ENCODE peak calls at places on chromosome 5, in eight cellular contexts. V, J, K, I, H, B, W and R are unnamed samples.

GRCh38 chr5:112165897-112166737 is 253.0 kb downstream of the EPB41L4A start:
- DNase-seq in V (no peak), J (no peak), K (no peak), I (no peak), H (no peak), B (no peak), W (no peak), R (no peak)

GRCh38 chr5:167710444-167711025 is 580.9 kb upstream of the WWC1 start:
- DNase-seq in V (no peak), J (no peak), K (no peak), I (no peak), H (no peak), B (no peak), W (no peak), R (no peak)

GRCh38 chr5:35302544-35302943 is 72.3 kb upstream of the PRLR start:
- DNase-seq in V (no peak), J (no peak), K (no peak), I (no peak), H (no peak), B (no peak), W (no peak), R (no peak)

GRCh38 chr5:14522721-14523120 is 58.9 kb upstream of the OTULINL start:
- DNase-seq in V (no peak), J (no peak), K (no peak), I (no peak), H (no peak), B (no peak), W (no peak), R (no peak)

GRCh38 chr5:133942589-133943474 is 25.6 kb downstream of the C5orf15 start:
- DNase-seq in V (no peak), J (no peak), K (no peak), I (no peak), H (no peak), B (no peak), W (no peak), R (no peak)

GRCh38 chr5:156865427-156865826 is 15.3 kb downstream of the PPP1R2B start:
- DNase-seq in V (no peak), J (no peak), K (no peak), I (no peak), H (no peak), B (no peak), W (no peak), R (no peak)

GRCh38 chr5:76402880-76403712 is at the start of gene IQGAP2:
- DNase-seq in V (peak), J (peak), K (peak), I (peak), H (peak), B (no peak), W (peak), R (peak)

GRCh38 chr5:16666861-16667481 is 50.2 kb upstream of the RETREG1 start:
- DNase-seq in V (no peak), J (no peak), K (no peak), I (peak), H (peak), B (no peak), W (no peak), R (no peak)

GRCh38 chr5:155726267-155726666 is 600.7 kb upstream of the SGCD start:
- DNase-seq in V (no peak), J (no peak), K (no peak), I (peak), H (no peak), B (no peak), W (no peak), R (no peak)

GRCh38 chr5:176526462-176526861 is 10.7 kb downstream of the RNF44 start:
- DNase-seq in V (no peak), J (no peak), K (no peak), I (no peak), H (no peak), B (no peak), W (no peak), R (no peak)

GRCh38 chr5:68215888-68216736 is 556 bp downstream of the PIK3R1 start:
- DNase-seq in V (no peak), J (peak), K (peak), I (peak), H (peak), B (no peak), W (peak), R (peak)

GRCh38 chr5:2996248-2996647 is 244.8 kb upstream of the IRX2 start:
- DNase-seq in V (no peak), J (no peak), K (no peak), I (no peak), H (no peak), B (no peak), W (no peak), R (no peak)

GRCh38 chr5:61768692-61769281 is 436.7 kb downstream of the ZSWIM6 start:
- DNase-seq in V (peak), J (no peak), K (no peak), I (no peak), H (no peak), B (no peak), W (peak), R (no peak)